ENCODE peak calls at places on chromosomes 3 and 15, in four cellular contexts. F is GF-D8; G is CD8-positive, alpha-beta memory T cell; D is ELR. A is an unnamed sample.

GRCh38 chr3:19735111-19735510 is 198.9 kb downstream of the EFHB start:
- DNase-seq in F (no peak), G (no peak), D (no peak), A (no peak)

GRCh38 chr15:43127752-43128151 is 5.6 kb upstream of the TMEM62 start:
- DNase-seq in F (no peak), G (no peak), D (no peak), A (no peak)

GRCh38 chr3:46996689-46997452 is 17.4 kb downstream of the NBEAL2 start:
- DNase-seq in F (no peak), G (peak), D (no peak), A (no peak)

GRCh38 chr3:45145223-45145622 is 955 bp downstream of the CDCP1 start:
- DNase-seq in F (no peak), G (no peak), D (no peak), A (no peak)

GRCh38 chr15:76139368-76140068 is 79.7 kb downstream of the TMEM266 start:
- DNase-seq in F (peak), G (peak), D (peak), A (peak)

GRCh38 chr3:129473067-129473765 is 33.2 kb downstream of the IFT122 start:
- DNase-seq in F (no peak), G (no peak), D (no peak), A (no peak)

GRCh38 chr15:66698318-66698961 is 3.6 kb upstream of the SMAD6 start:
- DNase-seq in F (no peak), G (no peak), D (peak), A (no peak)

GRCh38 chr15:33400941-33401340 is 90.2 kb downstream of the RYR3 start:
- DNase-seq in F (no peak), G (no peak), D (no peak), A (no peak)

GRCh38 chr3:36496734-36497133 is 116.4 kb downstream of the STAC start:
- DNase-seq in F (peak), G (no peak), D (no peak), A (no peak)

GRCh38 chr3:51710631-51711351 is 3.9 kb downstream of the GRM2 start:
- DNase-seq in F (no peak), G (no peak), D (peak), A (no peak)

GRCh38 chr3:41199866-41200668 is 762 bp downstream of the CTNNB1 start:
- DNase-seq in F (no peak), G (peak), D (peak), A (peak)

GRCh38 chr3:87503901-87504498 is 227.6 kb upstream of the POU1F1 start:
- DNase-seq in F (no peak), G (no peak), D (peak), A (no peak)

GRCh38 chr3:193702967-193703366 is 110.0 kb downstream of the OPA1 start:
- DNase-seq in F (no peak), G (no peak), D (no peak), A (no peak)

GRCh38 chr3:90221900-90222299 is 1114.5 kb downstream of the EPHA3 start:
- DNase-seq in F (no peak), G (no peak), D (no peak), A (no peak)

GRCh38 chr3:42790714-42791229 is 13.5 kb downstream of the HIGD1A start:
- DNase-seq in F (no peak), G (no peak), D (no peak), A (no peak)

GRCh38 chr3:186526256-186526606 is 17.9 kb downstream of the CRYGS start:
- DNase-seq in F (no peak), G (no peak), D (no peak), A (no peak)